ENCODE peak calls at places on chromosomes 12 and 14, in six cellular contexts. F, S, N, E, C and A are unnamed samples.
A peak's percentile ranks its signal among the peaks of the same experiment; 100 is the strongest.

GRCh38 chr12:25689996-25690501 is 137.0 kb upstream of the LMNTD1 start:
- DNase-seq in F (no peak), S (no peak), N (no peak), E (no peak), C (no peak), A (no peak)

GRCh38 chr14:60632257-60632656 is 17.0 kb downstream of the SIX1 start:
- DNase-seq in F (no peak), S (no peak), N (no peak), E (no peak), C (no peak), A (no peak)

GRCh38 chr14:21867541-21867940 is 193.9 kb upstream of the OR4E1 start:
- DNase-seq in F (no peak), S (no peak), N (no peak), E (no peak), C (no peak), A (no peak)

GRCh38 chr14:76201162-76201561 is 49.4 kb downstream of the GPATCH2L start:
- DNase-seq in F (no peak), S (no peak), N (peak; percentile 3), E (no peak), C (no peak), A (no peak)

GRCh38 chr12:54032220-54032619 is 630 bp upstream of the HOXC5 start:
- DNase-seq in F (no peak), S (no peak), N (no peak), E (no peak), C (no peak), A (no peak)

GRCh38 chr12:11067514-11067913 is 5.4 kb upstream of the TAS2R46 start:
- DNase-seq in F (no peak), S (no peak), N (no peak), E (no peak), C (no peak), A (no peak)

GRCh38 chr12:104566244-104566993 is 109.7 kb downstream of the CHST11 start:
- DNase-seq in F (peak; percentile 45), S (peak; percentile 16), N (no peak), E (no peak), C (no peak), A (no peak)

GRCh38 chr12:27652174-27652763 is 44.0 kb upstream of the REP15 start:
- DNase-seq in F (peak; percentile 50), S (peak; percentile 8), N (peak; percentile 75), E (no peak), C (peak; percentile 23), A (peak; percentile 32)

GRCh38 chr12:47758584-47758833 is 171 bp downstream of the RAPGEF3 start:
- DNase-seq in F (no peak), S (no peak), N (no peak), E (no peak), C (no peak), A (no peak)

GRCh38 chr12:66763453-66763852 is 84.6 kb upstream of the GRIP1 start:
- DNase-seq in F (no peak), S (no peak), N (no peak), E (no peak), C (no peak), A (no peak)

GRCh38 chr12:47997321-47997720 is 7.0 kb downstream of the COL2A1 start:
- DNase-seq in F (no peak), S (no peak), N (no peak), E (no peak), C (no peak), A (no peak)

GRCh38 chr12:53746592-53747491 is 4.9 kb downstream of the CISTR start:
- DNase-seq in F (peak; percentile 89), S (peak; percentile 81), N (peak; percentile 75), E (peak; percentile 38), C (peak; percentile 85), A (peak; percentile 81)

GRCh38 chr12:130752692-130753230 is 36.7 kb upstream of the RIMBP2 start:
- DNase-seq in F (no peak), S (no peak), N (no peak), E (no peak), C (no peak), A (no peak)

GRCh38 chr12:29534935-29535334 is 37.4 kb upstream of the OVCH1 start:
- DNase-seq in F (no peak), S (no peak), N (no peak), E (no peak), C (no peak), A (no peak)

GRCh38 chr12:2215709-2216560 is 163.1 kb downstream of the CACNA1C start:
- DNase-seq in F (no peak), S (no peak), N (peak; percentile 5), E (no peak), C (no peak), A (no peak)

GRCh38 chr12:2974560-2974971 is 15.4 kb downstream of the TEAD4 start:
- DNase-seq in F (no peak), S (no peak), N (no peak), E (no peak), C (no peak), A (no peak)

GRCh38 chr14:90193925-90194324 is 62.4 kb upstream of the PSMC1 start:
- DNase-seq in F (peak; percentile 19), S (no peak), N (no peak), E (no peak), C (no peak), A (no peak)

GRCh38 chr14:99633141-99633540 is 11.8 kb upstream of the HHIPL1 start:
- DNase-seq in F (no peak), S (no peak), N (no peak), E (no peak), C (no peak), A (no peak)

GRCh38 chr12:53097207-53097563 is 282 bp upstream of the IGFBP6 start:
- DNase-seq in F (no peak), S (no peak), N (no peak), E (no peak), C (no peak), A (no peak)

GRCh38 chr14:101243587-101244338 is 317.5 kb upstream of the DIO3 start:
- DNase-seq in F (no peak), S (no peak), N (no peak), E (no peak), C (no peak), A (no peak)